ENCODE peak calls at places on chromosomes 6 and 20, in five cellular contexts. G, A, W, S and F are unnamed samples.

GRCh38 chr6:54876365-54876764 is 29.8 kb downstream of the FAM83B start:
- DNase-seq in G (no peak), A (no peak), W (no peak), S (no peak), F (no peak)

GRCh38 chr20:48786916-48787676 is 40.7 kb downstream of the PREX1 start:
- DNase-seq in G (no peak), A (no peak), W (no peak), S (no peak), F (no peak)

GRCh38 chr6:121826156-121826810 is 390.8 kb downstream of the GJA1 start:
- DNase-seq in G (peak; percentile 94), A (peak; percentile 67), W (peak; percentile 96), S (peak; percentile 82), F (no peak)

GRCh38 chr20:14580426-14581074 is 243.1 kb upstream of the FLRT3 start:
- DNase-seq in G (no peak), A (no peak), W (no peak), S (no peak), F (no peak)

GRCh38 chr6:125201961-125202729 is 48.6 kb downstream of the TPD52L1 start:
- DNase-seq in G (peak; percentile 97), A (peak; percentile 55), W (peak; percentile 94), S (peak; percentile 97), F (peak; percentile 72)

GRCh38 chr20:32963176-32963575 is 41.1 kb downstream of the SUN5 start:
- DNase-seq in G (no peak), A (no peak), W (no peak), S (no peak), F (peak; percentile 24)

GRCh38 chr6:151292974-151293373 is 53.2 kb downstream of the AKAP12 start:
- DNase-seq in G (peak; percentile 80), A (peak; percentile 52), W (peak; percentile 15), S (peak; percentile 81), F (no peak)

GRCh38 chr6:131565041-131565440 is 8.0 kb upstream of the ARG1 start:
- DNase-seq in G (no peak), A (no peak), W (no peak), S (no peak), F (no peak)

GRCh38 chr20:62305149-62305764 is 2.5 kb downstream of the ADRM1 start:
- DNase-seq in G (no peak), A (no peak), W (no peak), S (no peak), F (no peak)

GRCh38 chr20:44945261-44945660 is 14.9 kb downstream of the TOMM34 start:
- DNase-seq in G (no peak), A (no peak), W (no peak), S (no peak), F (no peak)

GRCh38 chr20:10536531-10536930 is 101.4 kb downstream of the SLX4IP start:
- DNase-seq in G (peak; percentile 53), A (no peak), W (peak; percentile 43), S (peak; percentile 60), F (no peak)

GRCh38 chr20:21702553-21703467 is 2.7 kb upstream of the PAX1 start:
- DNase-seq in G (peak; percentile 36), A (peak; percentile 1), W (peak; percentile 35), S (peak; percentile 47), F (peak; percentile 71)

GRCh38 chr20:12592756-12593155 is 416.0 kb upstream of the SPTLC3 start:
- DNase-seq in G (no peak), A (no peak), W (no peak), S (no peak), F (no peak)

GRCh38 chr20:24701668-24702067 is 232.2 kb downstream of the SYNDIG1 start:
- DNase-seq in G (no peak), A (no peak), W (no peak), S (no peak), F (no peak)

GRCh38 chr6:34974249-34974642 is 85.2 kb downstream of the ANKS1A start:
- DNase-seq in G (no peak), A (no peak), W (no peak), S (no peak), F (no peak)

GRCh38 chr6:34970962-34971361 is 81.9 kb downstream of the ANKS1A start:
- DNase-seq in G (peak; percentile 17), A (peak; percentile 41), W (peak; percentile 87), S (peak; percentile 38), F (no peak)

GRCh38 chr6:34970487-34970886 is 81.4 kb downstream of the ANKS1A start:
- DNase-seq in G (no peak), A (no peak), W (peak; percentile 47), S (no peak), F (no peak)

GRCh38 chr6:34969662-34970265 is 80.7 kb downstream of the ANKS1A start:
- DNase-seq in G (no peak), A (no peak), W (peak; percentile 25), S (no peak), F (no peak)

DNA sequence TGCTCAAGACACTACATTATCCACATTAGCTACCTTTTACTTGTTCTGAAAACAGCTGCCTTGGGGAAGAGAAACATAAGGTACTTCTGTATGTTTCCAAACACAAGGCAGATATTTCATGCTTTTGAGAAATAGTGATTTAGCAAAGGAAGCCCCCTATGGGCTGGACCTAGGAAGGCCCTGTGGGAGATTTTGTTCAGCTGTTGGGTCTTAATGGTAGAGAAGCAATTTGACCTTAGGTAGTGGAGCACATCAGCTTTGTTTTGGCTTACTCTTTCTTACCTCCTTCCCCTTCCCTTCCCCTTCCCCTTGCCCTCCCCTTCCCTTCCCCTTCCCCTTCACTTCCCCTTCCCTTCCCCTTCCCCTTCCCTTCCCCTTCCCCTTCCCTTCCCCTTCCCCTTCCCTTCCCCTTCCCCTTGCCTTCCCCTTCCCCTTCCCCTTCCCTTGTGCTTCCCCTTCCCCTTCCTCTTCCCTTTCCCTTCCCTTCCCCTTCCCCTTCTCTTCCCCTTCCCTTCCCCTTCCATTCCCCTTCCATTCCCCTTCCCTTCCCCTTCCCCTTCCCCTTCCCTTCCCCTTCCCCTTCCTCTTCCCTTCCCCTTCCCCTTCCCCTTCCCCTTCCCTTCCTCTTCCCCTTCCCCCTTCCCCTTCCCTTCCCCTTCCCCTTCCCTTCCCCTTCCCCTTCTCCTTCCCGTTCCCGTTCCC is 84.6 kb downstream of the ANKS1A start:
- DNase-seq in G (peak; percentile 38), A (no peak), W (no peak), S (peak; percentile 38), F (no peak)
- TF ChIP-seq CTCF in G (peak; percentile 51), A (peak; percentile 11), W (peak; percentile 34), S (peak; percentile 41), F (no peak)

DNA sequence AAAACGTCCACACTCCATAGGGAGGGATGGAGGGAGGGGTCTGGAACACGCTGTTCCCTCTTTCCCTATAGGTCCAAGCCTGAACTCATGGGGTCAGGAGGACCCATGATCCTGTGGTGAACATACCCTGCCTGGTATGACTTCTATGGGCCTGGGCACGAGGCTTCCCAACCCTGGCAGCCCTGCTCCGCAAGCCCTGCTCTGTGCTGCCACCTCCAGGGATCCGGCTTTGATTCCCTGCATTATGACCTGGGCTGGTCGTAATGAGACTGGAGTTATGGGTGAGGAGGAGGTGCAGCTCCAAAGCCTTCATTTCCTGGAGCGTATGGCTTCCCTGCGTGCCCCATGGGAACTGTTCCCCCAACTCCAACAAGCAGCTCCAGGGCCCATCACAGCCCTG is 54.9 kb downstream of the CDH22 start:
- DNase-seq in G (no peak), A (no peak), W (peak; percentile 4), S (no peak), F (no peak)
- TF ChIP-seq CTCF in G (no peak), A (peak; percentile 24), W (peak; percentile 29), S (peak; percentile 29), F (no peak)

GRCh38 chr20:50977066-50978045 is 18.7 kb downstream of the MOCS3 start:
- DNase-seq in G (no peak), A (no peak), W (no peak), S (no peak), F (no peak)

GRCh38 chr20:50980851-50981713 is 22.5 kb downstream of the MOCS3 start:
- DNase-seq in G (peak; percentile 75), A (no peak), W (peak; percentile 74), S (peak; percentile 75), F (peak; percentile 76)

GRCh38 chr20:50982372-50982771 is 23.8 kb downstream of the MOCS3 start:
- DNase-seq in G (peak; percentile 51), A (no peak), W (peak; percentile 74), S (peak; percentile 40), F (no peak)

GRCh38 chr20:50980071-50980681 is 21.6 kb downstream of the MOCS3 start:
- DNase-seq in G (peak; percentile 98), A (peak; percentile 98), W (peak; percentile 99), S (peak; percentile 97), F (no peak)

DNA sequence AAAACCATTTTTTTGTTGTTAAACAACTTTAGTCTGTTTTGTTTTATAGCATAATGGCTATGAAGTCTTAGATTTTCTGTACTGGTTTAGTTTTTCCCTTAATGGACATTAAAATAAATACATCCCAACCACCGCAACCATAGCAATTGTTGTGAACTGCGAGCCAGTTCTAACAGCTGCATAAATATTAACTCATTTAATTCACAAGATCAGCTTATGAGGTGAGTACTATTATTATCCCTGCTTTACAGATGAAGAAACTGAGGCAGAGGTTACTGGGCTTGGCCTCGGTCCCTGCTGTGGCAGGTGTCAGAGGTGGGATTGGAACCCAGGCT is 23.1 kb downstream of the MOCS3 start:
- DNase-seq in G (no peak), A (no peak), W (no peak), S (no peak), F (no peak)
- TF ChIP-seq CTCF in G (no peak), A (no peak), W (no peak), S (no peak), F (no peak)

GRCh38 chr20:20405619-20406018 is 37.7 kb downstream of the INSM1 start:
- DNase-seq in G (no peak), A (no peak), W (no peak), S (no peak), F (no peak)

GRCh38 chr20:20406306-20406705 is 38.4 kb downstream of the INSM1 start:
- DNase-seq in G (no peak), A (no peak), W (peak; percentile 14), S (no peak), F (no peak)

GRCh38 chr20:20409326-20409725 is 41.4 kb downstream of the INSM1 start:
- DNase-seq in G (no peak), A (no peak), W (no peak), S (no peak), F (no peak)

GRCh38 chr20:20410678-20411077 is 42.8 kb downstream of the INSM1 start:
- DNase-seq in G (peak; percentile 24), A (no peak), W (no peak), S (peak; percentile 59), F (no peak)

GRCh38 chr20:20407891-20408805 is 40.2 kb downstream of the INSM1 start:
- DNase-seq in G (peak; percentile 9), A (no peak), W (peak; percentile 31), S (peak; percentile 3), F (no peak)
- TF ChIP-seq CTCF in G (peak; percentile 27), A (peak; percentile 44), W (peak; percentile 19), S (peak; percentile 10), F (no peak)